ENCODE peak calls at places on chromosomes 6 and 20, in four cellular contexts. One of them, this sample, is unnamed.

GRCh38 chr20:62768234-62768814 is 27.9 kb upstream of the MRGBP start:
- DNase-seq in HEK293T: no peak
- DNase-seq in iPS-NIHi11: peak; percentile 54
- DNase-seq in activated naive CD4-positive, alpha-beta T cell: no peak
- DNase-seq in this sample: peak; percentile 72

GRCh38 chr6:108027594-108027993 is 46.9 kb downstream of the OSTM1 start:
- DNase-seq in HEK293T: no peak
- DNase-seq in iPS-NIHi11: peak; percentile 45
- DNase-seq in activated naive CD4-positive, alpha-beta T cell: no peak
- DNase-seq in this sample: no peak

GRCh38 chr6:3094815-3095214 is 23.7 kb upstream of the BPHL start:
- DNase-seq in HEK293T: no peak
- DNase-seq in iPS-NIHi11: no peak
- DNase-seq in activated naive CD4-positive, alpha-beta T cell: no peak
- DNase-seq in this sample: no peak

GRCh38 chr6:159916752-159917151 is 26.0 kb downstream of the MAS1 start:
- DNase-seq in HEK293T: no peak
- DNase-seq in iPS-NIHi11: no peak
- DNase-seq in activated naive CD4-positive, alpha-beta T cell: no peak
- DNase-seq in this sample: no peak

GRCh38 chr6:143123081-143123480 is 62.4 kb downstream of the AIG1 start:
- DNase-seq in HEK293T: no peak
- DNase-seq in iPS-NIHi11: no peak
- DNase-seq in activated naive CD4-positive, alpha-beta T cell: no peak
- DNase-seq in this sample: no peak

GRCh38 chr20:1122388-1123315 is 4.2 kb downstream of the PSMF1 start:
- DNase-seq in HEK293T: no peak
- DNase-seq in iPS-NIHi11: no peak
- DNase-seq in activated naive CD4-positive, alpha-beta T cell: no peak
- DNase-seq in this sample: no peak

GRCh38 chr20:37524859-37525708 is 2.6 kb downstream of the BLCAP start:
- DNase-seq in HEK293T: no peak
- DNase-seq in iPS-NIHi11: no peak
- DNase-seq in activated naive CD4-positive, alpha-beta T cell: no peak
- DNase-seq in this sample: peak; percentile 39

GRCh38 chr20:54062812-54063280 is 7.5 kb downstream of the BCAS1 start:
- DNase-seq in HEK293T: peak; percentile 56
- DNase-seq in iPS-NIHi11: peak; percentile 55
- DNase-seq in activated naive CD4-positive, alpha-beta T cell: no peak
- DNase-seq in this sample: no peak

GRCh38 chr20:40955326-40955725 is 73.3 kb upstream of the TOP1 start:
- DNase-seq in HEK293T: no peak
- DNase-seq in iPS-NIHi11: no peak
- DNase-seq in activated naive CD4-positive, alpha-beta T cell: no peak
- DNase-seq in this sample: no peak

GRCh38 chr6:2768125-2768524 is 2.9 kb downstream of the WRNIP1 start:
- DNase-seq in HEK293T: no peak
- DNase-seq in iPS-NIHi11: no peak
- DNase-seq in activated naive CD4-positive, alpha-beta T cell: no peak
- DNase-seq in this sample: no peak

GRCh38 chr6:15316754-15317153 is 70.9 kb downstream of the JARID2 start:
- DNase-seq in HEK293T: no peak
- DNase-seq in iPS-NIHi11: no peak
- DNase-seq in activated naive CD4-positive, alpha-beta T cell: no peak
- DNase-seq in this sample: no peak

GRCh38 chr6:162123797-162124196 is 603.8 kb downstream of the PRKN start:
- DNase-seq in HEK293T: peak; percentile 26
- DNase-seq in iPS-NIHi11: peak; percentile 48
- DNase-seq in activated naive CD4-positive, alpha-beta T cell: no peak
- DNase-seq in this sample: no peak

GRCh38 chr20:44021900-44022299 is 107.2 kb downstream of the TOX2 start:
- DNase-seq in HEK293T: no peak
- DNase-seq in iPS-NIHi11: no peak
- DNase-seq in activated naive CD4-positive, alpha-beta T cell: no peak
- DNase-seq in this sample: no peak

GRCh38 chr20:44990425-44990824 is 24.1 kb downstream of the STK4 start:
- DNase-seq in HEK293T: no peak
- DNase-seq in iPS-NIHi11: peak; percentile 12
- DNase-seq in activated naive CD4-positive, alpha-beta T cell: no peak
- DNase-seq in this sample: no peak

GRCh38 chr6:168035098-168035660 is 37.7 kb downstream of the KIF25 start:
- DNase-seq in HEK293T: peak; percentile 83
- DNase-seq in iPS-NIHi11: peak; percentile 82
- DNase-seq in activated naive CD4-positive, alpha-beta T cell: no peak
- DNase-seq in this sample: peak; percentile 81

GRCh38 chr6:116556065-116556464 is 2.5 kb downstream of the CALHM4 start:
- DNase-seq in HEK293T: no peak
- DNase-seq in iPS-NIHi11: no peak
- DNase-seq in activated naive CD4-positive, alpha-beta T cell: no peak
- DNase-seq in this sample: no peak

GRCh38 chr6:66896415-66896814 is 1189.4 kb upstream of the EYS start:
- DNase-seq in HEK293T: no peak
- DNase-seq in iPS-NIHi11: peak; percentile 11
- DNase-seq in activated naive CD4-positive, alpha-beta T cell: no peak
- DNase-seq in this sample: no peak

GRCh38 chr20:42193119-42193518 is 574.9 kb upstream of the CHD6 start:
- DNase-seq in HEK293T: no peak
- DNase-seq in iPS-NIHi11: no peak
- DNase-seq in activated naive CD4-positive, alpha-beta T cell: no peak
- DNase-seq in this sample: no peak

GRCh38 chr20:47024461-47024937 is 129.9 kb downstream of the EYA2 start:
- DNase-seq in HEK293T: no peak
- DNase-seq in iPS-NIHi11: no peak
- DNase-seq in activated naive CD4-positive, alpha-beta T cell: no peak
- DNase-seq in this sample: no peak

GRCh38 chr20:48904566-48905321 is 16.8 kb upstream of the ARFGEF2 start:
- DNase-seq in HEK293T: peak; percentile 70
- DNase-seq in iPS-NIHi11: peak; percentile 80
- DNase-seq in activated naive CD4-positive, alpha-beta T cell: no peak
- DNase-seq in this sample: no peak

GRCh38 chr20:44641305-44641704 is 10.2 kb downstream of the ADA start:
- DNase-seq in HEK293T: no peak
- DNase-seq in iPS-NIHi11: no peak
- DNase-seq in activated naive CD4-positive, alpha-beta T cell: no peak
- DNase-seq in this sample: no peak

GRCh38 chr6:4055420-4056041 is 23.4 kb downstream of the FAM217A start:
- DNase-seq in HEK293T: peak; percentile 22
- DNase-seq in iPS-NIHi11: no peak
- DNase-seq in activated naive CD4-positive, alpha-beta T cell: no peak
- DNase-seq in this sample: no peak

GRCh38 chr20:57779401-57780003 is 69.7 kb upstream of the PMEPA1 start:
- DNase-seq in HEK293T: no peak
- DNase-seq in iPS-NIHi11: peak; percentile 58
- DNase-seq in activated naive CD4-positive, alpha-beta T cell: no peak
- DNase-seq in this sample: peak; percentile 18

GRCh38 chr6:113220832-113221231 is 636.3 kb upstream of the MARCKS start:
- DNase-seq in HEK293T: no peak
- DNase-seq in iPS-NIHi11: no peak
- DNase-seq in activated naive CD4-positive, alpha-beta T cell: no peak
- DNase-seq in this sample: no peak

GRCh38 chr6:150271501-150272263 is 97.1 kb upstream of the IYD start:
- DNase-seq in HEK293T: no peak
- DNase-seq in iPS-NIHi11: no peak
- DNase-seq in activated naive CD4-positive, alpha-beta T cell: no peak
- DNase-seq in this sample: no peak

GRCh38 chr20:63451821-63452220 is 20.6 kb downstream of the KCNQ2 start:
- DNase-seq in HEK293T: no peak
- DNase-seq in iPS-NIHi11: no peak
- DNase-seq in activated naive CD4-positive, alpha-beta T cell: no peak
- DNase-seq in this sample: no peak

GRCh38 chr20:38055294-38055693 is 21.7 kb downstream of the RPRD1B start:
- DNase-seq in HEK293T: no peak
- DNase-seq in iPS-NIHi11: no peak
- DNase-seq in activated naive CD4-positive, alpha-beta T cell: no peak
- DNase-seq in this sample: no peak

GRCh38 chr6:159645659-159646058 is 47.4 kb downstream of the SOD2 start:
- DNase-seq in HEK293T: no peak
- DNase-seq in iPS-NIHi11: no peak
- DNase-seq in activated naive CD4-positive, alpha-beta T cell: no peak
- DNase-seq in this sample: no peak

GRCh38 chr20:14989891-14990290 is 652.5 kb upstream of the FLRT3 start:
- DNase-seq in HEK293T: no peak
- DNase-seq in iPS-NIHi11: no peak
- DNase-seq in activated naive CD4-positive, alpha-beta T cell: no peak
- DNase-seq in this sample: no peak

GRCh38 chr20:25685276-25686080 is 11.2 kb downstream of the ZNF337 start:
- DNase-seq in HEK293T: no peak
- DNase-seq in iPS-NIHi11: peak; percentile 24
- DNase-seq in activated naive CD4-positive, alpha-beta T cell: no peak
- DNase-seq in this sample: no peak

GRCh38 chr20:25584905-25585704 is at the start of gene NINL:
- DNase-seq in HEK293T: peak; percentile 72
- DNase-seq in iPS-NIHi11: peak; percentile 96
- DNase-seq in activated naive CD4-positive, alpha-beta T cell: no peak
- DNase-seq in this sample: peak; percentile 80